ENCODE peak calls at places on chromosomes 12 and 14, in four cellular contexts. B, Z, L and X are unnamed samples.

GRCh38 chr12:124902916-124903315 is 11.5 kb downstream of the UBC start:
- DNase-seq in Z (no peak), B (no peak), L (no peak), X (no peak)

GRCh38 chr12:105222726-105223357 is 13.1 kb downstream of the APPL2 start:
- DNase-seq in B (no peak), L (no peak), Z (no peak), X (no peak)

GRCh38 chr12:42172811-42173210 is 28.1 kb upstream of the GXYLT1 start:
- DNase-seq in Z (no peak), L (no peak), B (no peak), X (no peak)

GRCh38 chr14:22159049-22159448 is 430.0 kb downstream of the DAD1 start:
- DNase-seq in B (no peak), L (no peak), Z (no peak), X (no peak)

GRCh38 chr12:115351513-115352077 is 667.6 kb upstream of the TBX3 start:
- DNase-seq in B (no peak), Z (peak; percentile 41), L (no peak), X (no peak)

GRCh38 chr14:81005540-81006228 is 50.3 kb downstream of the TSHR start:
- DNase-seq in L (no peak), Z (no peak), B (no peak), X (peak; percentile 51)

GRCh38 chr12:49647827-49648721 is 24.7 kb downstream of the PRPF40B start:
- DNase-seq in Z (no peak), B (no peak), L (no peak), X (peak; percentile 18)

GRCh38 chr12:51683763-51684357 is 92.8 kb downstream of the SCN8A start:
- DNase-seq in L (no peak), Z (peak; percentile 65), B (no peak), X (no peak)

GRCh38 chr14:55152052-55152753 is 23.2 kb downstream of the LGALS3 start:
- DNase-seq in L (no peak), B (no peak), Z (peak; percentile 81), X (no peak)

GRCh38 chr12:132904718-132905328 is 17.4 kb upstream of the CHFR start:
- DNase-seq in L (no peak), B (peak; percentile 38), Z (no peak), X (peak; percentile 84)

GRCh38 chr14:24081739-24082204 is 10.4 kb downstream of the CPNE6 start:
- DNase-seq in B (no peak), Z (no peak), L (no peak), X (no peak)

GRCh38 chr12:99092100-99092851 is 447.2 kb downstream of the APAF1 start:
- DNase-seq in L (no peak), Z (no peak), B (no peak), X (no peak)

GRCh38 chr12:123391546-123392343 is 7.8 kb downstream of the KMT5A start:
- DNase-seq in Z (no peak), B (no peak), L (no peak), X (no peak)

GRCh38 chr14:55979096-55979495 is 139.1 kb upstream of the PELI2 start:
- DNase-seq in B (no peak), Z (no peak), L (no peak), X (no peak)

GRCh38 chr12:50103767-50104321 is at the start of gene GPD1:
- DNase-seq in L (peak; percentile 16), Z (peak; percentile 28), B (peak; percentile 66), X (peak; percentile 74)

GRCh38 chr12:88391556-88391955 is 188.7 kb downstream of the KITLG start:
- DNase-seq in Z (peak; percentile 88), L (peak; percentile 6), B (no peak), X (no peak)

GRCh38 chr12:45674583-45674982 is 54.9 kb upstream of the ARID2 start:
- DNase-seq in Z (peak; percentile 94), L (no peak), B (no peak), X (no peak)

GRCh38 chr12:5648692-5649338 is 216.9 kb downstream of the NTF3 start:
- DNase-seq in Z (peak; percentile 58), B (no peak), L (peak; percentile 4), X (peak; percentile 34)

GRCh38 chr14:58098507-58098906 is 53.5 kb downstream of the ARMH4 start:
- DNase-seq in B (no peak), Z (no peak), L (no peak), X (no peak)

GRCh38 chr12:127293507-127294310 is 973.3 kb upstream of the TMEM132C start:
- DNase-seq in B (no peak), Z (peak; percentile 33), L (peak; percentile 50), X (peak; percentile 39)

GRCh38 chr14:50311337-50311973 is 574 bp downstream of the L2HGDH start:
- DNase-seq in B (no peak), L (no peak), Z (no peak), X (no peak)

GRCh38 chr12:62640910-62641448 is 174.4 kb downstream of the MON2 start:
- DNase-seq in B (no peak), Z (peak; percentile 68), L (no peak), X (no peak)

GRCh38 chr12:132330549-132330881 is 1.1 kb upstream of the GALNT9 start:
- DNase-seq in Z (no peak), B (no peak), L (no peak), X (no peak)

GRCh38 chr12:102568151-102568815 is 87.9 kb upstream of the IGF1 start:
- DNase-seq in Z (no peak), B (no peak), L (no peak), X (no peak)

GRCh38 chr14:69741055-69741454 is 25.9 kb upstream of the SRSF5 start:
- DNase-seq in Z (no peak), L (no peak), B (no peak), X (no peak)

GRCh38 chr12:39105111-39105510 is 199.7 kb upstream of the CPNE8 start:
- DNase-seq in B (no peak), L (no peak), Z (no peak), X (no peak)

DNA sequence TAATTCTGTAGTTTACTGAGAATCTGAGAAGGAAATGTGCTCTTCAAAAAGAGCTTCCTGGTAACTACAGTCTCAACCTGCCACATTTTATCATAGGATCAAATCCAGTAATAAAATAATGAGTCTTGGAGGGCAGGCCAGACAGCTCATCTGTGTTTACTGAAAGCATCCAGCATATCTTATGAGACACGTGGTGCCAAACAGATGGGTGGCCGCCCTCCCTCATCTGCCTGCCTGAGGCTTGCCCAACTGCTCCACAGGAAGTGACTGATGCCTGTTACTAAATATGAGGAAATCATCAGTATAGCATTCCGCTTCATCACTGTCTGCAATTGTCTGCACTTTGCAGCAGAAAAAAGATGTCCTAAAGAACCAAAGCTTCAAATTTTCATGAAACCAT is 13.5 kb downstream of the DHRS7 start:
- DNase-seq in L (no peak), B (peak; percentile 60), Z (peak; percentile 92), X (peak; percentile 88)
- TF ChIP-seq POLR2A in L (no peak), B (no peak), Z (no peak), X (peak; percentile 20)

GRCh38 chr12:104138747-104139186 is 757 bp upstream of the NFYB start:
- DNase-seq in Z (no peak), L (no peak), B (no peak), X (peak; percentile 41)

GRCh38 chr12:104134882-104135281 is 3.1 kb downstream of the NFYB start:
- DNase-seq in L (no peak), B (no peak), Z (no peak), X (no peak)

GRCh38 chr12:104137175-104137901 is 672 bp downstream of the NFYB start:
- DNase-seq in L (no peak), B (peak; percentile 26), Z (peak; percentile 62), X (peak; percentile 66)

GRCh38 chr12:104136577-104136976 is 1.4 kb downstream of the NFYB start:
- DNase-seq in B (no peak), Z (peak; percentile 67), L (no peak), X (no peak)

DNA sequence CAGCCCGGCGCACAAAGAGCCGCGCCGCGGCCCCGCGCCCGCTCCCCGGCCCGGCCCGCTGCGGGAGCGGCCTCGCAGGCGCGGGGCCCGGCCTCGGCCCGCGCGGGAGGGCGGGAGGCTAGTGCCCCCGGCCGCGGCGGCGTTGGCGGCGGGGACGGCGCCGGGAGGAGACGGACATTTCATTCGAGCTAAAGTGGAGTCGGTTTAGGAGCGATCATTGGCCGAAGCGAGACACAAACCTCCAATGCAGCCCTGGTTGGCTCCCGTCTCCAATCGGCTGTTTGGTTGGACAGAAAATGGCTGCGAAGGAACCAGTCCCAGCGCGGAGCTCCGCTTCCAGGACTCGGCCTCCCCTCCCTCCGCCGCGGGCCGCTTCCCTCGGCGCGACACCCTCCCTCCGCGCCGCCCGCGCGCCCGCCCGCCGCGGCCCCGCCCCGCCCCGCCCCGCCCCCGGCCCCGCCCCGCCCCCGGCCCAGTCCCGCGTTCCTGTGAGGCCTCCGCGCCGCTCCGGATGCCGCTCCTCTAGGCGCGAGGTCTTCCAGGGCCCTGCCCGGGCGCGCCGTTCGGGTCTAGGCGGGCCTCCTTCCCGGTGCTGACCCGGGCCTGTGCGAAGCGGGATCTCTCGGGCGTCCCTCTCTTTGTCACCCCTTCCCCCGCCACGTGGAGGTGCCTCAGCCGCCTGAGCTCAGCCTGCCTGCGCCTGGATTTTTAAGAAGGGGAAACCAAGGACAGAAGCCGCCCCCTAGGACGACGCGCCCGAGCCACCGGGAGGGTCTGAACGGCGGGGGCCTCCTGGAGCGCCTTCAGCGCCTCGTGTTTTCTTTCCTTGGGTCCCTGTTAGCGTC is at the start of gene NFYB:
- DNase-seq in L (peak; percentile 94), B (peak; percentile 96), Z (peak; percentile 98), X (peak; percentile 97)
- TF ChIP-seq POLR2A in L (peak; percentile 81), B (no peak), Z (peak; percentile 73), X (peak; percentile 73)

DNA sequence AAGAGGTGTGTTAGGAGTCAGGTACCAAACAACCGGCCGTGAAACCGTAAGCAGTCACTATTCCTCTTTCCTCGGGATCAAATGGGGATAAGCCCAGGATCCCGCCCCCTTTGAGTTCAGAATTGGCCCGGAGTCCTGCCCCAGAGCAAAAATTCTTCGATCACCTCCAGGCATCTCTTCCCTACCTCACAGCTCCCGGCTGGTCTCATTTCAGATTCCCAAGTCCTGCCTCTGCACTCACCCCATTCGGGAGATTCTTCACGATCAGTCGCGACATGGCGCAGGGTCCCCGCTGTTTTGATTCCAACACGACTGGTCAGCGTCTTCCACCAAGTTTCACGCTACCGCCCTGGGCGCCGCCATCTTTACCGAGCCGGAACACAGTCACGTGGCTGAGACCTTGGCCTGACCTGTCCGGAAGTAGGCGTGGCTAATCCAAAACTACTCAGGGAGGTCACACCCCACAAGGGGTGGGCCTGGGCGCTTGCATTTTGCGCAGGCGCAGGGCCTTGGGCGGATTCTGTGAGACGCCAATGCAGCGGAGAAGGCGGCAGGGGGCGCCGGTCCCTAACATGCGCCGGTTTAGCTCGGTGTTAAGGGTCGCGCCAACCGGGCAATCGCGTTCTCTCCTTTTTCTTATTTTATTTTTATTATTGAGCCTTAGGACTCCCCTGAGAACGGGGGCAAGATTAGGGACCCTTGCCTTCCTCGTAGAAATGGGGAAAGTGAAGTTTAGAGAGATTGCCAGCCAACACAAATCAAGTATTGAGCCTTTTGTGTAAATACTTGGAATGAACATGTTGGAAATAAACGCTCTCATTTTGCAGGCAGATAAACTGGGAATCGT is at the start of gene RBM19:
- DNase-seq in L (peak; percentile 96), Z (peak; percentile 97), B (peak; percentile 96), X (peak; percentile 99)
- TF ChIP-seq POLR2A in L (peak; percentile 43), Z (peak; percentile 80), B (peak; percentile 39), X (peak; percentile 72)

DNA sequence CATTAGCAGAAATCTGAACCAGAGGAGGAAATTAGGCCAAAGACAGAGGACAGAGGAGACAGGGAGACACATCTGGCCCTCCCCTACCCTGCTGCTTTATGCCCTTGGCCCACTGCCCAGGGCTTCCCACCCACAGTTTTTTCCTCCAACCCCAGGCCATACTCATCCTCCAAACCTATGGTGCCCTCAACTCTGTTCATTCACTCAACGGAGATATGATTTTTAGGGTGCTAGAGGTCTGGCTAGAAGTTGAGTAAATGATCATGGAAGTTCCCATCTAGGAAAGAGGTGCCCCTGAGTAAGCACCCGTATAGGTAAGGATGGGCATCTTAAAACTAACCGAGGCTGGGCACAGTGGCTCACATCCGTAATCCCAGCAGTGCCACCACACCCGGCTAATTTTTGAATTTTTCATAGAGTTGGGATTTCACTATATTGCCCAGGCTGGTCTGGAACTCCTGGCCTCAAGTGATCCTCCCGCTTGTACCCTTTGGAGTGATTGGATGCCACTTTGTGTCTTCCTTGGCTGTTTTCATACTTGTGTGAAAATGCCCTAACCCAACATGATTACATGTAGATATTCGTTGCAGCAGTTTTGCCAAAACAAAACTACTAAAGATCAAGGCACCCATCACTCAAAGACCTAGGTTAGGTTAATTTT is 4.4 kb downstream of the KRT18 start:
- DNase-seq in Z (no peak), B (no peak), L (no peak), X (no peak)
- TF ChIP-seq POLR2A in Z (no peak), B (no peak), L (no peak), X (no peak)